ENCODE peak calls at places on chromosomes 1 and 21, in four cellular contexts. One of them, this sample, is unnamed.

GRCh38 chr1:150159550-150159949 is 9.8 kb downstream of the PLEKHO1 start:
- DNase-seq in CD8-positive, alpha-beta T cell: no peak
- DNase-seq in breast epithelium: no peak
- DNase-seq in GM06990: no peak
- DNase-seq in this sample: no peak

GRCh38 chr1:53837924-53838653 is at the start of gene NDC1:
- DNase-seq in CD8-positive, alpha-beta T cell: peak; percentile 82
- DNase-seq in breast epithelium: peak; percentile 75
- DNase-seq in GM06990: peak; percentile 95
- DNase-seq in this sample: peak; percentile 68

GRCh38 chr1:166165661-166166399 is 971 bp downstream of the FAM78B start:
- DNase-seq in CD8-positive, alpha-beta T cell: no peak
- DNase-seq in breast epithelium: peak; percentile 51
- DNase-seq in GM06990: peak; percentile 56
- DNase-seq in this sample: no peak

GRCh38 chr1:998051-998821 is 1.7 kb downstream of the HES4 start:
- DNase-seq in CD8-positive, alpha-beta T cell: no peak
- DNase-seq in breast epithelium: no peak
- DNase-seq in GM06990: no peak
- DNase-seq in this sample: peak; percentile 51

GRCh38 chr1:229127301-229127700 is 143.6 kb upstream of the RAB4A start:
- DNase-seq in CD8-positive, alpha-beta T cell: no peak
- DNase-seq in breast epithelium: no peak
- DNase-seq in GM06990: no peak
- DNase-seq in this sample: no peak

GRCh38 chr1:51518033-51518729 is 885 bp downstream of the EPS15 start:
- DNase-seq in CD8-positive, alpha-beta T cell: no peak
- DNase-seq in breast epithelium: no peak
- DNase-seq in GM06990: peak; percentile 66
- DNase-seq in this sample: no peak

GRCh38 chr1:19454265-19455198 is 30.8 kb downstream of the CAPZB start:
- DNase-seq in CD8-positive, alpha-beta T cell: no peak
- DNase-seq in breast epithelium: no peak
- DNase-seq in GM06990: no peak
- DNase-seq in this sample: no peak

GRCh38 chr1:233060595-233060994 is 110.2 kb downstream of the NTPCR start:
- DNase-seq in CD8-positive, alpha-beta T cell: no peak
- DNase-seq in breast epithelium: no peak
- DNase-seq in GM06990: no peak
- DNase-seq in this sample: no peak

GRCh38 chr1:40951943-40952743 is 27.4 kb upstream of the CTPS1 start:
- DNase-seq in CD8-positive, alpha-beta T cell: peak; percentile 25
- DNase-seq in breast epithelium: peak; percentile 88
- DNase-seq in GM06990: peak; percentile 41
- DNase-seq in this sample: peak; percentile 55

GRCh38 chr1:204366759-204367158 is 7.0 kb upstream of the PLEKHA6 start:
- DNase-seq in CD8-positive, alpha-beta T cell: no peak
- DNase-seq in breast epithelium: no peak
- DNase-seq in GM06990: no peak
- DNase-seq in this sample: no peak

GRCh38 chr1:232589809-232590741 is 39.9 kb downstream of the SIPA1L2 start:
- DNase-seq in CD8-positive, alpha-beta T cell: no peak
- DNase-seq in breast epithelium: no peak
- DNase-seq in GM06990: no peak
- DNase-seq in this sample: no peak

GRCh38 chr1:230105754-230106625 is 39.0 kb downstream of the GALNT2 start:
- DNase-seq in CD8-positive, alpha-beta T cell: no peak
- DNase-seq in breast epithelium: no peak
- DNase-seq in GM06990: peak; percentile 40
- DNase-seq in this sample: no peak

GRCh38 chr1:208030320-208031091 is 119.6 kb upstream of the CD34 start:
- DNase-seq in CD8-positive, alpha-beta T cell: no peak
- DNase-seq in breast epithelium: no peak
- DNase-seq in GM06990: no peak
- DNase-seq in this sample: no peak

GRCh38 chr21:25639922-25640670 is 1.0 kb downstream of the JAM2 start:
- DNase-seq in CD8-positive, alpha-beta T cell: no peak
- DNase-seq in breast epithelium: no peak
- DNase-seq in GM06990: no peak
- DNase-seq in this sample: no peak

GRCh38 chr1:196148367-196148970 is 459.8 kb downstream of the KCNT2 start:
- DNase-seq in CD8-positive, alpha-beta T cell: no peak
- DNase-seq in breast epithelium: no peak
- DNase-seq in GM06990: peak; percentile 5
- DNase-seq in this sample: no peak

GRCh38 chr1:10507111-10507879 is 32.5 kb downstream of the PEX14 start:
- DNase-seq in CD8-positive, alpha-beta T cell: peak; percentile 22
- DNase-seq in breast epithelium: no peak
- DNase-seq in GM06990: no peak
- DNase-seq in this sample: peak; percentile 39

GRCh38 chr21:35097525-35097924 is 48.4 kb upstream of the RUNX1 start:
- DNase-seq in CD8-positive, alpha-beta T cell: no peak
- DNase-seq in breast epithelium: no peak
- DNase-seq in GM06990: no peak
- DNase-seq in this sample: no peak

GRCh38 chr1:156458181-156458503 is 42.4 kb downstream of the MEF2D start:
- DNase-seq in CD8-positive, alpha-beta T cell: no peak
- DNase-seq in breast epithelium: peak; percentile 41
- DNase-seq in GM06990: no peak
- DNase-seq in this sample: no peak

GRCh38 chr21:42156690-42157605 is 62.0 kb upstream of the ABCG1 start:
- DNase-seq in CD8-positive, alpha-beta T cell: no peak
- DNase-seq in breast epithelium: peak; percentile 83
- DNase-seq in GM06990: no peak
- DNase-seq in this sample: peak; percentile 51

GRCh38 chr1:172670316-172670715 is 11.4 kb downstream of the FASLG start:
- DNase-seq in CD8-positive, alpha-beta T cell: no peak
- DNase-seq in breast epithelium: no peak
- DNase-seq in GM06990: no peak
- DNase-seq in this sample: no peak

GRCh38 chr1:67764674-67765073 is 68.6 kb downstream of the GNG12 start:
- DNase-seq in CD8-positive, alpha-beta T cell: no peak
- DNase-seq in breast epithelium: no peak
- DNase-seq in GM06990: no peak
- DNase-seq in this sample: no peak

GRCh38 chr21:14706712-14707111 is 160.6 kb upstream of the SAMSN1 start:
- DNase-seq in CD8-positive, alpha-beta T cell: no peak
- DNase-seq in breast epithelium: no peak
- DNase-seq in GM06990: no peak
- DNase-seq in this sample: no peak

DNA sequence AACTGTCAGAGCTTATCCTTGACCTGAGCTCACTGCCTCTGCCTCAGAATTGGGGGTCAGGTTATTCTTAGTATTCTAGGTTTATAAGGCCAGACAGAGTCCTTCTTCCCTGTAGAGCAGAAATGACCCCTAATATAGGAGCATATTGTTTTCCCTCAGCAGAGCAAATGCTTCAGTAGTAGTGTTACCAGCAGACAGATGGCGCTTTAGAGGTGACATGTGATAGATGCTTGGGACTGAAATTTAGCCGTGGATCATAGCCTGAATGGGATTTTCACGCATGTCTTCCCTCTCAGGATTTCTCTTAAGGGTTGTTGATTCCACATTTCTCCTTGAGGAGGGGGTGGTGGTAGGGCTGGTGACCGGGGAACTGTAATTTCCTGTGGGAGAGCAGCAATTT is 24.5 kb downstream of the ADARB1 start:
- DNase-seq in CD8-positive, alpha-beta T cell: no peak
- DNase-seq in breast epithelium: no peak
- DNase-seq in GM06990: no peak
- DNase-seq in this sample: no peak
- TF ChIP-seq CTCF in CD8-positive, alpha-beta T cell: no peak
- TF ChIP-seq CTCF in breast epithelium: no peak
- TF ChIP-seq CTCF in GM06990: peak; percentile 66
- TF ChIP-seq CTCF in this sample: no peak

GRCh38 chr1:27100797-27101491 is 54.0 kb downstream of the SLC9A1 start:
- DNase-seq in CD8-positive, alpha-beta T cell: no peak
- DNase-seq in breast epithelium: no peak
- DNase-seq in GM06990: no peak
- DNase-seq in this sample: no peak

GRCh38 chr1:27097484-27097917 is 57.4 kb downstream of the SLC9A1 start:
- DNase-seq in CD8-positive, alpha-beta T cell: peak; percentile 47
- DNase-seq in breast epithelium: peak; percentile 86
- DNase-seq in GM06990: peak; percentile 52
- DNase-seq in this sample: peak; percentile 53

GRCh38 chr1:27098447-27099153 is 56.3 kb downstream of the SLC9A1 start:
- DNase-seq in CD8-positive, alpha-beta T cell: no peak
- DNase-seq in breast epithelium: no peak
- DNase-seq in GM06990: no peak
- DNase-seq in this sample: no peak

GRCh38 chr1:27099904-27100796 is 54.8 kb downstream of the SLC9A1 start:
- DNase-seq in CD8-positive, alpha-beta T cell: no peak
- DNase-seq in breast epithelium: no peak
- DNase-seq in GM06990: no peak
- DNase-seq in this sample: no peak

GRCh38 chr1:27099154-27099903 is 55.6 kb downstream of the SLC9A1 start:
- DNase-seq in CD8-positive, alpha-beta T cell: no peak
- DNase-seq in breast epithelium: no peak
- DNase-seq in GM06990: peak; percentile 56
- DNase-seq in this sample: no peak
- TF ChIP-seq CTCF in CD8-positive, alpha-beta T cell: no peak
- TF ChIP-seq CTCF in breast epithelium: no peak
- TF ChIP-seq CTCF in GM06990: no peak
- TF ChIP-seq CTCF in this sample: no peak

GRCh38 chr1:32988665-32989064 is 24.1 kb upstream of the RNF19B start:
- DNase-seq in CD8-positive, alpha-beta T cell: no peak
- DNase-seq in breast epithelium: no peak
- DNase-seq in GM06990: no peak
- DNase-seq in this sample: no peak
- TF ChIP-seq CTCF in CD8-positive, alpha-beta T cell: no peak
- TF ChIP-seq CTCF in breast epithelium: no peak
- TF ChIP-seq CTCF in GM06990: no peak
- TF ChIP-seq CTCF in this sample: no peak

DNA sequence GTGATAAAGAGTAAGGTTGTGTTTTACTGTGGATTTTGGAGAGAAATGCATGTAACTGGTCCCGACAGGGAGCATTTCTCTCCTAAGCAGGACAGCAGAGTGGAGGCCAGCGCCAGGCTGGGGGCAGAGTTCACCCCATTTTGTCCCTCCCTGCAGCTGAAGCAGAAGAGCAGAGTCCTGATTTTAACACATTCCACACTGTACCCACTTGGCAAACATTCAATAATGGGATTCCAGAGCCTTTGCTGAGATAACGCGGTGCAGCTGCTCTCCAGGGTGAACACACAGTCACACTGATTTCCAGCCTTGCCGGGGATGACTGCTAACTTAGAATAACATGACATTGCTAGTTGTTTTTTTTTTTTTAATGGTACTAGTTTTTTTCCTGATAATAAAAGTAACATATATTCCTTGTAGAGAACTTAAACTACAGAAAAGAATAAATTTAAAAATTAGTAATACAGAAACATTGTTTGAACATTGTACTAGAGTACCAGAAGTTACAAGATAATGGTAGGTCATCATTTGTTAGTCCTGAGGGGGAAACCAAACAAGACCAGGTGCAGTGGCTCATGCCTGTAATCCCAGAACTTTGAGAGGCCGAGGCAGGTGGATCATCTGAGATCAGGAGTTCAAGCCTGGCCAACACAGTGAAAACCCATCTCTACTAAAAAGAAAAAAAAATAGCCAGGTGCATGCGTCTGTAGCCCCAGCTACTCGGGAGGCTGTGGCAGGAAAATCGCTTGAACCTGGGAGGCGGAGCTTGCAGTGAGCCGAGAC is 77.2 kb downstream of the SCCPDH start:
- DNase-seq in CD8-positive, alpha-beta T cell: no peak
- DNase-seq in breast epithelium: no peak
- DNase-seq in GM06990: no peak
- DNase-seq in this sample: no peak
- TF ChIP-seq CTCF in CD8-positive, alpha-beta T cell: no peak
- TF ChIP-seq CTCF in breast epithelium: no peak
- TF ChIP-seq CTCF in GM06990: no peak
- TF ChIP-seq CTCF in this sample: no peak

DNA sequence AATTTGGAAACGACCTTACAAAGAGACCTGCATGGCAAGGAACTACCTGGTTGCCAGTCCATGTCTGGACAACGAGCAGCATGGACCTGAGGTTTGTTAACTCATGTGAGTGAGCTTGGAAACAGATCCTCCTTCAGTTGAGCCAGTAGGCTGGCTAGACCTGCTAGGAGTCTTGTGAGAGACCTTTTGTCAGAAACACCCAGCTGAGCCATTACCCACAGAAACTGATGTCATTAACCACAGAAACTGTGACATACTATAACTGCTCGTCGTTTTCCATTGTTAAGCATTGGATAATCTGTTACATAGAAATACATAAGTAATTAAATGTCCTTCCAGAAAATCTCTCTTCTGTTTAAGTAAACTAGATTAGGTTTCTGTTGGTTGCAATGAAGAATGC is 211.1 kb upstream of the C21orf91 start:
- DNase-seq in CD8-positive, alpha-beta T cell: no peak
- DNase-seq in breast epithelium: no peak
- DNase-seq in GM06990: peak; percentile 8
- DNase-seq in this sample: no peak
- TF ChIP-seq CTCF in CD8-positive, alpha-beta T cell: no peak
- TF ChIP-seq CTCF in breast epithelium: no peak
- TF ChIP-seq CTCF in GM06990: no peak
- TF ChIP-seq CTCF in this sample: no peak

This sample was measured in mesothelial cell of epicardium.